ENCODE peak calls at places on chromosomes 12 and 14, in ten cellular contexts. B is HCEC 1CT; D is HCT116; L is NCI-H1092 treated with DMSO at 0.1 percent for 48 hours; H is heart left ventricle; J is stimulated activated CD8-positive, alpha-beta memory T cell treated with anti-CD3 and anti-CD28 coated beads, Interleukin-2, amount 100 ng/mL, for 48 hours; W is testis; I is HEK293T; S is fibroblast of lung; V is GDM1. N is an unnamed sample.

GRCh38 chr12:24069532-24070395 is 120.3 kb upstream of the SOX5 start:
- DNase-seq in W (peak), D (no peak), V (no peak), H (no peak), S (peak), J (no peak), L (peak), B (no peak), I (peak), N (no peak)

GRCh38 chr14:82889701-82890100 is 1356.0 kb upstream of the SEL1L start:
- DNase-seq in J (no peak), I (no peak), H (no peak), V (no peak), W (no peak), D (no peak), S (no peak), B (no peak), L (no peak), N (no peak)

GRCh38 chr12:116302200-116303075 is 24.9 kb upstream of the MED13L start:
- DNase-seq in S (no peak), L (no peak), W (no peak), I (no peak), V (no peak), D (no peak), J (no peak), B (no peak), H (no peak), N (no peak)

GRCh38 chr14:96583605-96584041 is 81.4 kb downstream of the PAPOLA start:
- DNase-seq in S (no peak), L (no peak), I (no peak), D (no peak), V (no peak), J (no peak), B (no peak), H (no peak), W (no peak), N (no peak)

GRCh38 chr12:122028601-122029560 is 7.2 kb downstream of the BCL7A start:
- DNase-seq in I (no peak), W (no peak), B (no peak), J (peak), S (no peak), L (peak), H (no peak), V (no peak), D (no peak), N (peak)

GRCh38 chr12:132673288-132674179 is 13.6 kb downstream of the POLE start:
- DNase-seq in D (no peak), B (no peak), S (no peak), I (no peak), H (no peak), L (no peak), J (no peak), W (no peak), V (no peak), N (no peak)

GRCh38 chr12:66288121-66288520 is 14.2 kb upstream of the HELB start:
- DNase-seq in D (no peak), L (no peak), B (no peak), J (no peak), I (no peak), S (no peak), W (no peak), V (no peak), H (no peak), N (no peak)

GRCh38 chr12:107513184-107513583 is 172.4 kb upstream of the PWP1 start:
- DNase-seq in D (no peak), J (no peak), B (no peak), W (no peak), V (no peak), I (no peak), H (no peak), L (no peak), S (no peak), N (no peak)

GRCh38 chr14:60965402-60965801 is 15.5 kb downstream of the TRMT5 start:
- DNase-seq in D (no peak), H (no peak), I (no peak), W (no peak), J (no peak), L (no peak), S (peak), B (peak), V (no peak), N (no peak)

GRCh38 chr12:87671757-87672156 is 357.4 kb downstream of the C12orf50 start:
- DNase-seq in H (no peak), J (no peak), D (no peak), S (no peak), W (no peak), V (no peak), I (no peak), L (no peak), B (no peak), N (no peak)

GRCh38 chr12:80162177-80162576 is 62.8 kb downstream of the OTOGL start:
- DNase-seq in B (no peak), S (no peak), V (no peak), I (no peak), J (no peak), H (no peak), D (no peak), L (no peak), W (no peak), N (no peak)

GRCh38 chr12:59654061-59654460 is 58.2 kb downstream of the SLC16A7 start:
- DNase-seq in H (no peak), L (no peak), J (no peak), V (no peak), W (no peak), S (no peak), B (no peak), D (no peak), I (no peak), N (no peak)

GRCh38 chr12:98419101-98419794 is 96.1 kb upstream of the TMPO start:
- DNase-seq in L (no peak), H (no peak), S (no peak), W (no peak), J (no peak), B (no peak), I (no peak), D (no peak), V (no peak), N (no peak)

GRCh38 chr14:99517046-99517642 is 35.9 kb downstream of the CCNK start:
- DNase-seq in J (no peak), H (peak), B (no peak), L (no peak), D (no peak), W (no peak), I (no peak), S (no peak), V (no peak), N (no peak)

GRCh38 chr12:18753481-18754117 is 15.7 kb downstream of the CAPZA3 start:
- DNase-seq in L (peak), D (no peak), H (no peak), I (no peak), S (peak), V (no peak), W (no peak), J (no peak), B (no peak), N (no peak)

GRCh38 chr12:53232641-53233538 is 881 bp upstream of the RARG start:
- DNase-seq in W (no peak), J (no peak), L (no peak), B (peak), H (peak), V (no peak), S (peak), I (no peak), D (no peak), N (no peak)

GRCh38 chr14:51929156-51929555 is 60.2 kb upstream of the RTRAF start:
- DNase-seq in J (no peak), I (no peak), W (no peak), D (no peak), B (peak), V (no peak), L (no peak), S (peak), H (no peak), N (no peak)

GRCh38 chr12:68222336-68222735 is 3.3 kb downstream of the IL26 start:
- DNase-seq in H (no peak), L (peak), W (no peak), D (no peak), J (no peak), I (peak), V (no peak), B (peak), S (peak), N (no peak)